ENCODE peak calls at places on chromosomes 7 and 10, in five cellular contexts. W is A549, D is heart right ventricle, Z is lower leg skin, Q is transverse colon. C is an unnamed sample.

GRCh38 chr10:114412907-114413386 is 8.6 kb upstream of the AFAP1L2 start:
- DNase-seq in W (peak), D (no peak), Q (no peak), Z (no peak), C (peak)

GRCh38 chr7:93622036-93622714 is 47.7 kb upstream of the CALCR start:
- DNase-seq in Q (no peak), W (peak), D (no peak), Z (no peak), C (peak)

GRCh38 chr10:89032141-89032814 is 41.7 kb downstream of the FAS start:
- DNase-seq in Z (no peak), W (peak), D (no peak), Q (no peak), C (peak)

GRCh38 chr7:90579181-90579688 is 16.9 kb upstream of the CDK14 start:
- DNase-seq in D (no peak), Q (no peak), Z (no peak), W (no peak), C (peak)

GRCh38 chr10:69567920-69568319 is 5.3 kb downstream of the NEUROG3 start:
- DNase-seq in W (peak), Z (no peak), Q (peak), D (peak), C (peak)

GRCh38 chr10:45432113-45432512 is 58.1 kb downstream of the ALOX5 start:
- DNase-seq in Z (no peak), D (no peak), Q (no peak), W (no peak), C (no peak)

GRCh38 chr7:113610572-113610971 is 308.2 kb downstream of the PPP1R3A start:
- DNase-seq in Z (no peak), Q (no peak), W (no peak), D (no peak), C (no peak)

GRCh38 chr10:126439947-126440346 is 51.7 kb upstream of the ADAM12 start:
- DNase-seq in W (peak), D (no peak), Z (no peak), Q (no peak), C (peak)

GRCh38 chr7:2460641-2461040 is 15.6 kb downstream of the GRIFIN start:
- DNase-seq in W (no peak), D (no peak), Z (no peak), Q (no peak), C (no peak)

GRCh38 chr10:93376372-93377296 is 105.5 kb downstream of the MYOF start:
- DNase-seq in D (peak), Z (peak), W (peak), Q (peak), C (peak)

GRCh38 chr7:131507592-131508331 is 48.7 kb downstream of the PODXL start:
- DNase-seq in W (peak), D (peak), Z (peak), Q (peak), C (peak)

GRCh38 chr7:48087349-48087748 is 1.7 kb upstream of the UPP1 start:
- DNase-seq in Z (no peak), Q (no peak), W (no peak), D (no peak), C (peak)

GRCh38 chr10:100364735-100365391 is 17.8 kb downstream of the SCD start:
- DNase-seq in Q (peak), D (peak), Z (peak), W (peak), C (peak)

GRCh38 chr10:34861293-34862004 is 46.4 kb upstream of the PARD3 start:
- DNase-seq in Z (peak), W (peak), D (no peak), Q (peak), C (peak)

GRCh38 chr7:122726881-122727280 is 24.2 kb upstream of the RNF148 start:
- DNase-seq in D (no peak), W (no peak), Q (no peak), Z (no peak), C (no peak)

GRCh38 chr10:114359041-114359952 is 45.0 kb downstream of the AFAP1L2 start:
- DNase-seq in W (peak), Q (no peak), Z (no peak), D (no peak), C (peak)

GRCh38 chr7:96354881-96355280 is 33.0 kb upstream of the SLC25A13 start:
- DNase-seq in Z (no peak), W (no peak), D (no peak), Q (no peak), C (peak)

GRCh38 chr10:44242091-44242490 is 142.8 kb downstream of the CXCL12 start:
- DNase-seq in Q (no peak), W (no peak), Z (no peak), D (no peak), C (no peak)

GRCh38 chr10:36608251-36608650 is 517.1 kb upstream of the ANKRD30A start:
- DNase-seq in Q (no peak), D (no peak), Z (no peak), W (peak), C (no peak)

GRCh38 chr7:28953628-28954027 is 4.5 kb downstream of the TRIL start:
- DNase-seq in D (no peak), Q (no peak), Z (no peak), W (no peak), C (no peak)

GRCh38 chr7:84669177-84669732 is 474.7 kb upstream of the SEMA3A start:
- DNase-seq in Z (no peak), D (peak), Q (no peak), W (no peak), C (no peak)

GRCh38 chr10:5447611-5448071 is 35.3 kb downstream of the NET1 start:
- DNase-seq in Z (no peak), D (no peak), W (no peak), Q (no peak), C (peak)

GRCh38 chr10:70918851-70919530 is 30.6 kb upstream of the PCBD1 start:
- DNase-seq in W (no peak), Z (no peak), D (no peak), Q (peak), C (no peak)

GRCh38 chr10:89373916-89374711 is 3.7 kb upstream of the IFIT1B start:
- DNase-seq in Q (peak), Z (peak), D (peak), W (peak), C (peak)

GRCh38 chr10:109282510-109282909 is 640.8 kb downstream of the XPNPEP1 start:
- DNase-seq in D (no peak), Z (no peak), W (peak), Q (no peak), C (no peak)

GRCh38 chr7:28669329-28669728 is 257.0 kb downstream of the CREB5 start:
- DNase-seq in D (no peak), Q (no peak), Z (no peak), W (no peak), C (no peak)

DNA sequence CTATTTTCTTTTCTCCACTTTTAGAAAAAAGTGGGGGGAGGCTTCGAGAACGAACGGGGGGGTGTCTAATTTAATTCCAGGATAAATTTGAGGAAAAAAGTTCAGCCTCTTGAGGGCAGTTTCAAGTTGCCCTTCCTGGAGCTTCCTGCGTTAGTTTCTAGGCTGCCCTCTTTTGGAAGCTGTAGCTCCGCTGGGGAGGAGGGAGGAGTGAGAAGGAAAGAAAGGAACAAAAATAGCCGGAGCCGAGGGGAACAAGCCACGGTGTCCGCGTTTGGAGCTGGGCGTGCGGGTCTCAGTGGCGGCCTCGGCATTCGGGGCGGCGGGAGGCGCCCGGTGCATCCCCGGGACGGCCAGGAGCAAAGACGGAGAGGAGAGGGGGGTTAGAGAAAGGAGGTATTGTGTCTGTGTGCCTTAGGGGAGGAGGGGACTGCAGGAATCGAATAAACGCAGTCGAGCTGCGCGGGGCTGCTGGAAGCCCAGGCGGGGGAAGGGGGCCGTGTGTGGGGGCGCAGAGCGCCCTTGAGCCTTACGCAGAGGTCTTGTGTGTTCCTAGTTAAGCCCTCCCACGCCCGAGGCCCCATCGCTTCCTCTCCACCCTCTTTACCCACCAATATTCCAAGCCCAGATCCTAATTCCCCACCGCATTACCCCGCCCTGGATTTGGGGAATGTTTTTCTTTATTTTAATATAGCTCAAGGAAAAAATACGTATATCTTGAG is 2.0 kb upstream of the TNRC18 start:
- DNase-seq in D (peak), Q (peak), Z (peak), W (peak), C (peak)
- H3K4me3 ChIP-seq in D (peak), Q (peak), Z (peak), W (peak), C (peak)

DNA sequence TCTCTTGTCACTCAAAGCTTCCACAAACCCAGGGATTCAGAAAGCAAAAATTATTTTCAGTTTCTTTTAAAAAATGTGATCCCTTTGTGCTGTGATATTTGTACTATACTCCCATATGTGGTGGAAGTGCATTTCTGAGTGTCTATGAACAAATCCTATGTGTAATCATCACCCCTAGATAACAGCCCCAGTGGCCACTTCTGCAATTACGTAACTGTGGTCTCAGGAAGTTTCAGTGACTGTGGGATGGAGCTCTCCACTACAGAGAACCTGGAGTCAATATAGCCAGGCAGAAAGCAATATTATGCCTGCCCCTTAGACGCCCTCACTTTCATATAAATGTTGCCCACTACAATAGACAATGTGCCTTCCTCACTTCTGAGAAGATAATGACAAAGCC is 1101.7 kb upstream of the GHITM start:
- DNase-seq in W (no peak), Z (no peak), Q (no peak), D (no peak), C (no peak)
- TF ChIP-seq CTCF in W (no peak), Z (no peak), Q (no peak), D (no peak), C (no peak)

GRCh38 chr7:112547916-112548315 is 67.1 kb downstream of the LSMEM1 start:
- DNase-seq in W (no peak), D (no peak), Q (no peak), Z (no peak), C (peak)

GRCh38 chr7:112554591-112554990 is 73.8 kb downstream of the LSMEM1 start:
- DNase-seq in W (no peak), Z (no peak), Q (no peak), D (no peak), C (no peak)

GRCh38 chr7:112546723-112547513 is 66.1 kb downstream of the LSMEM1 start:
- DNase-seq in W (peak), Q (no peak), Z (no peak), D (no peak), C (no peak)

GRCh38 chr7:112550468-112551060 is 69.8 kb downstream of the LSMEM1 start:
- DNase-seq in Q (no peak), Z (peak), D (peak), W (peak), C (peak)
- H3K4me3 ChIP-seq in Q (no peak), Z (no peak), D (no peak), W (no peak), C (no peak)

DNA sequence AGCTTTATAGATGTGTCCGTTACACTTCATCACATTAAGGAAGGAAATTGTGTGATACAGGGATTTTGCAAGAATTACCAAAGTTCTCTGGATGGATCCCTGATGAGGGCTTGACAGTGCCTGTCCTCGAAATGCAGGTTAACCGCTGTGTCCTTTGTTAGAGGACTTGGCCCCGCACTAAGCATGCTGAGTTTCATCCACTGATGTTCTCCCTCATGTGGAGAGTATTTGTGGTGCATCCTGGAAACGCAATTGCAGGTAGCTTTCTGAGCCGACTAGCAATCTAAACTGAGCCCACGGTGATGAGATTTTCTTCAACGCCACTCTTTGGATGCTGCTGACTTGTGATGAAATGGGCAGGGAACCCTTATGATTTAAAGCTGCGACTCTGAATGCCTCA is 71.9 kb upstream of the STK17A start:
- DNase-seq in Q (no peak), W (peak), D (no peak), Z (no peak), C (peak)
- TF ChIP-seq CTCF in Q (no peak), W (no peak), D (no peak), Z (no peak), C (peak)

GRCh38 chr7:158164101-158165095 is 423.2 kb downstream of the PTPRN2 start:
- DNase-seq in Q (no peak), D (no peak), W (no peak), Z (no peak), C (no peak)

GRCh38 chr7:158167373-158167772 is 420.2 kb downstream of the PTPRN2 start:
- DNase-seq in W (no peak), Q (no peak), Z (no peak), D (no peak), C (no peak)

GRCh38 chr7:158161194-158161593 is 426.4 kb downstream of the PTPRN2 start:
- DNase-seq in Z (no peak), Q (no peak), D (no peak), W (no peak), C (no peak)

GRCh38 chr7:158165711-158166110 is 421.9 kb downstream of the PTPRN2 start:
- DNase-seq in D (no peak), Q (no peak), W (no peak), Z (no peak), C (no peak)

DNA sequence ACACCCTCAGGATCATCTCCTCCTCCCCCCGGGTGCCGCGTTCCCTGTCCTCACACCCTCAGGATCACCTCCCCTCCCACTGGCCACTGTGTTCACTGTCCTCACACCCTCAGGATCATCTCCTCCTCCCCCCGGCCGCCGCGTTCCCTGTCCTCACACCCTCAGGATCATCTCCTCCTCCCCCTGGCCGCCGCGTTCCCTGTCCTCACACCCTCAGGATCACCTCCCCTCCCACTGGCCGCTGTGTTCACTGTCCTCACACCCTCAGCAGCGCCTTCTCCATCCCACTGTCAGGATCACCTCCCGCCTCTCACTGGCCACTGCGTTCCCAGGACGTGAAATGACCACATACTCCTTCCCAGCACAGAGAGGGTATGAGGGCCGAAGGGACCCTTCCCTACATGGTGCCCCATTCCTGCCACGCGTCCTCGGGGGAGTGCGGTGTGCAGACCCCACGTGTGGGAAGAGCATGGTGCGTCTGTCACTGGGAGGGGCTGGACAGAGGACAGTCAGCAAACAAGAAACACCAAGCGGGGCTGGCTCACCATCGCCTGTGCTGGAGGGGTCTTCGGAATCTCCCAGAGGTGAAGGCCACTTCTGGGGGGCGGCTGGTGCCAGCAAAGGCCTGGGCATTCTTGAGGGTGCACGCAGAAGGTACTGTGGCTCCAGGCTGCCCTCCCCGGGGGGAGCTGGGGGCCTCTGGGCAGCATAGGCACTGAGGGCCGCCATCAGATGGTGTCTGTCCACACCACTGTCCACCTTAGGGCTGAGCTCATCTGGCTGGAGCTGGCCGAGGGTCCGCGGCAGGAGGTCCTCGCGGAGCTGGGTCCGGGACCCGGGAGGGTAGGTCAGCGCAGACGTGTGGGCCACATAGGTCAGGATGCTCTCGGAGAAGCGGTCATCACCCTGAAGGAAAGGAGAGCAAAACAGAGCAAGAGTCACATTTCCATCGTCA is 421.0 kb downstream of the PTPRN2 start:
- DNase-seq in W (no peak), D (no peak), Q (no peak), Z (no peak), C (no peak)
- H3K4me3 ChIP-seq in W (no peak), D (no peak), Q (no peak), Z (no peak), C (no peak)

DNA sequence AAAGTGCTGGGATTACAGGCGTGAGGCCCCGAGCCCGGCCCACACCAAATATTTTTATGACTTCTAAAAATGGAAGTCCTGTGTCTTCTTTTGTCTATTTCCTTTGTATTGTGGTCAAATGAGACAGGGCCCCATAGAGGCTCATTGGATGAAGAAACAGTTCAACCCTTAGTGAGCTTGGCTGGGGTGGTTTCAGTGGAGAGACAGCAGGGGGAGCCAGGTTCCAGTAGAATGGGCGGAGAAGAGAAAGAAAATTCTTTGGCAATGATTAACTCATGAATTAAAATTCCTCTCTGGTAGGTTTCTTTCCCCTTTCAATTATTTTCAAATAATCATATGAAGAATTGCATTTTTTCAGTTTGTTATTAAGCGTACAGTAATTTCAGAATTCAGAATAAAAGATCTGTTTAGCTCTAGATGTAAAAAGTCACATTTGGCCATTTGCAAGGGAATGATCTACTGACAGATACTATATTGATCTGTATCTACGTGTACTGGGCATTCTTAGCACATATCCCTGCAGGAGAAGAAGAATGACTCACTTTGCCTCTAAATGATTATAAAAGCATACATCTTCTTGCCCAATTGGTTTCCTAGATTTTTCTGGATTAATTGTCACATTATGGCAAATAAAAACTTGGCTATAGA is 43.2 kb downstream of the PNLIPRP3 start:
- DNase-seq in W (peak), D (no peak), Q (peak), Z (no peak), C (peak)
- TF ChIP-seq CTCF in W (peak), D (no peak), Q (no peak), Z (no peak), C (peak)

GRCh38 chr10:33381391-33381790 is 46.9 kb upstream of the NRP1 start:
- DNase-seq in Z (no peak), Q (no peak), W (no peak), D (no peak), C (no peak)

GRCh38 chr10:33385686-33386085 is 51.2 kb upstream of the NRP1 start:
- DNase-seq in W (no peak), Q (no peak), Z (no peak), D (no peak), C (no peak)

GRCh38 chr10:33385016-33385415 is 50.5 kb upstream of the NRP1 start:
- DNase-seq in Q (no peak), D (no peak), W (no peak), Z (no peak), C (no peak)

GRCh38 chr10:33377658-33378025 is 43.2 kb upstream of the NRP1 start:
- DNase-seq in Q (no peak), W (no peak), Z (no peak), D (no peak), C (peak)

DNA sequence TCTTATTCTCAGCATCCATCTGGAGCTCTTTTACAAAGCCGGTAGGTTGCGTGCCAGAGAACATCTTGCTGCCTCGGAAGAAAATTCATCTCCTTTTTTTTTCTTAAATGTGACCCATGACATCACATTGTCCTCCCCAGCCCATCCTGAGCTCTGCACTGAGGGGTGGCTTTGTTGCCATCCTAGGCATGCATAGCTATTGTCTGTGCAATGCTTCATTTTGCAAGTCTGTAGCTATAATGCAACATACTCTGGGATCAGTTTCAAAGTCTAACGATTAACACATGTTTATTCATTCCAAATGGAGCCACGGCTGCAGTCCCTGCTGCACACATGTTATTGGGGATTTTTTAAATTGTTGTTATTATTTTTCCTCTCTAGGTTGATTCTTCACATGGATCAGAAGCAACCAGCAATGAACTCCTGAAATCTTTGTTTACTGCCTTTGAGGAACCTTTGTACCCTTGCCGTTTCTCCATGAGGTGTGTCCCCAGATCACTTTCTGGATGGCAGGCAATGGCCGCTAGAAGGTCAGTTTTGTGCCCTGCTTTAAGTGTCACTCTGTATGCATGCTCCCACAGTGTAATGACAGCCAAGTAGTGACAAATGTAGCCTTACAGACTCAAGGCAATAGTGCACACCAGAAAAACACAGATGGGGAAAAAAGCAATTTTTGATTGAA is 47.6 kb upstream of the NRP1 start:
- DNase-seq in Z (peak), Q (peak), W (no peak), D (no peak), C (no peak)
- H3K4me3 ChIP-seq in Z (no peak), Q (no peak), W (no peak), D (no peak), C (no peak)